ENCODE peak calls at places on chromosomes 12 and 14, in seven cellular contexts. K is glutamatergic neuron, H is left ventricle myocardium inferior, R is GM12878, S is HepG2, L is heart right ventricle, D is transverse colon. A is an unnamed sample.

GRCh38 chr14:75418779-75419768 is 8.7 kb upstream of the JDP2 start:
- DNase-seq in K (no peak), H (no peak), R (peak; percentile 57), S (no peak), L (no peak), D (peak; percentile 84), A (peak; percentile 28)

GRCh38 chr14:67722293-67722692 is 20.6 kb downstream of the RDH12 start:
- DNase-seq in K (no peak), H (peak; percentile 84), R (no peak), S (no peak), L (peak; percentile 72), D (peak; percentile 34), A (no peak)

GRCh38 chr12:109581856-109582255 is 8.3 kb downstream of the MVK start:
- DNase-seq in K (no peak), H (no peak), R (no peak), S (no peak), L (no peak), D (no peak), A (no peak)

GRCh38 chr12:85016423-85016822 is 19.7 kb downstream of the TSPAN19 start:
- DNase-seq in K (no peak), H (no peak), R (no peak), S (peak; percentile 23), L (no peak), D (no peak), A (no peak)

GRCh38 chr12:56631790-56632700 is 1.9 kb upstream of the BAZ2A start:
- DNase-seq in K (peak; percentile 67), H (peak; percentile 81), R (no peak), S (peak; percentile 14), L (peak; percentile 74), D (peak; percentile 89), A (peak; percentile 64)

GRCh38 chr12:7450667-7451066 is 6.7 kb upstream of the CD163L1 start:
- DNase-seq in K (no peak), H (no peak), R (no peak), S (peak; percentile 46), L (no peak), D (no peak), A (no peak)

GRCh38 chr14:101813171-101813759 is 51.8 kb downstream of the PPP2R5C start:
- DNase-seq in K (no peak), H (peak; percentile 70), R (no peak), S (no peak), L (peak; percentile 78), D (peak; percentile 47), A (no peak)

GRCh38 chr12:65816086-65816485 is 8.2 kb upstream of the HMGA2 start:
- DNase-seq in K (no peak), H (no peak), R (no peak), S (no peak), L (no peak), D (no peak), A (no peak)

GRCh38 chr12:51592034-51592705 is 1.1 kb downstream of the SCN8A start:
- DNase-seq in K (peak; percentile 17), H (no peak), R (no peak), S (no peak), L (no peak), D (no peak), A (no peak)

GRCh38 chr12:124233846-124234620 is 60.9 kb upstream of the RFLNA start:
- DNase-seq in K (no peak), H (no peak), R (no peak), S (no peak), L (no peak), D (no peak), A (no peak)

GRCh38 chr14:30710870-30711269 is 88.8 kb downstream of the SCFD1 start:
- DNase-seq in K (no peak), H (no peak), R (no peak), S (no peak), L (no peak), D (no peak), A (no peak)

GRCh38 chr12:132285991-132286681 is 43.3 kb downstream of the GALNT9 start:
- DNase-seq in K (no peak), H (peak; percentile 56), R (no peak), S (peak; percentile 35), L (peak; percentile 28), D (peak; percentile 49), A (no peak)

GRCh38 chr14:66117600-66117999 is 368.6 kb upstream of the CCDC196 start:
- DNase-seq in K (no peak), H (no peak), R (no peak), S (no peak), L (no peak), D (no peak), A (no peak)

GRCh38 chr14:90042587-90043252 is 19.1 kb upstream of the KCNK13 start:
- DNase-seq in K (no peak), H (no peak), R (no peak), S (no peak), L (no peak), D (no peak), A (no peak)

GRCh38 chr14:50875359-50876090 is 3.7 kb downstream of the ABHD12B start:
- DNase-seq in K (no peak), H (no peak), R (peak; percentile 78), S (peak; percentile 96), L (no peak), D (no peak), A (no peak)

GRCh38 chr14:69358233-69358963 is 39.7 kb downstream of the ERH start:
- DNase-seq in K (no peak), H (no peak), R (no peak), S (no peak), L (no peak), D (no peak), A (no peak)

GRCh38 chr12:31525496-31526157 is 65.3 kb downstream of the DENND5B start:
- DNase-seq in K (no peak), H (no peak), R (no peak), S (no peak), L (no peak), D (no peak), A (no peak)

GRCh38 chr12:93714382-93714781 is 37.2 kb downstream of the CRADD start:
- DNase-seq in K (no peak), H (no peak), R (no peak), S (no peak), L (peak; percentile 17), D (no peak), A (no peak)

GRCh38 chr14:22845103-22845394 is 8.7 kb downstream of the MMP14 start:
- DNase-seq in K (no peak), H (no peak), R (no peak), S (no peak), L (no peak), D (no peak), A (no peak)

GRCh38 chr14:92783813-92784431 is 10.2 kb upstream of the GOLGA5 start:
- DNase-seq in K (no peak), H (no peak), R (no peak), S (peak; percentile 56), L (peak; percentile 44), D (peak; percentile 29), A (no peak)

GRCh38 chr12:98745578-98746391 is 100.7 kb downstream of the APAF1 start:
- DNase-seq in K (peak; percentile 48), H (no peak), R (no peak), S (no peak), L (no peak), D (no peak), A (no peak)

GRCh38 chr12:51318846-51319570 is 5.0 kb downstream of the BIN2 start:
- DNase-seq in K (no peak), H (no peak), R (peak; percentile 59), S (no peak), L (no peak), D (peak; percentile 46), A (no peak)

GRCh38 chr14:88168498-88169165 is 154.4 kb downstream of the KCNK10 start:
- DNase-seq in K (peak; percentile 29), H (no peak), R (no peak), S (peak; percentile 50), L (peak; percentile 21), D (peak; percentile 51), A (no peak)

GRCh38 chr14:76876076-76876475 is 49.9 kb downstream of the LRRC74A start:
- DNase-seq in K (peak; percentile 76), H (peak; percentile 43), R (no peak), S (peak; percentile 43), L (peak; percentile 51), D (peak; percentile 54), A (no peak)

GRCh38 chr14:55711171-55711811 is 131.3 kb downstream of the KTN1 start:
- DNase-seq in K (no peak), H (no peak), R (no peak), S (no peak), L (no peak), D (no peak), A (no peak)

GRCh38 chr14:73244541-73244940 is 7.2 kb downstream of the PAPLN start:
- DNase-seq in K (no peak), H (no peak), R (no peak), S (no peak), L (no peak), D (no peak), A (no peak)

GRCh38 chr14:99260116-99260515 is 11.9 kb downstream of the BCL11B start:
- DNase-seq in K (no peak), H (no peak), R (no peak), S (no peak), L (no peak), D (no peak), A (no peak)

GRCh38 chr12:62683724-62684501 is 217.3 kb downstream of the MON2 start:
- DNase-seq in K (no peak), H (peak; percentile 63), R (no peak), S (no peak), L (peak; percentile 66), D (peak; percentile 17), A (no peak)

GRCh38 chr14:63032056-63032455 is 13.2 kb downstream of the KCNH5 start:
- DNase-seq in K (no peak), H (no peak), R (no peak), S (no peak), L (no peak), D (no peak), A (no peak)
- TF ChIP-seq CTCF in K (no peak), H (no peak), R (no peak), S (no peak), L (no peak), D (no peak), A (no peak)

GRCh38 chr12:49664591-49665146 is 41.3 kb downstream of the PRPF40B start:
- DNase-seq in K (peak; percentile 52), H (no peak), R (no peak), S (no peak), L (peak; percentile 60), D (no peak), A (no peak)
- TF ChIP-seq CTCF in K (no peak), H (no peak), R (no peak), S (no peak), L (no peak), D (no peak), A (no peak)

GRCh38 chr14:31788340-31788739 is 227.1 kb downstream of the NUBPL start:
- DNase-seq in K (no peak), H (no peak), R (no peak), S (no peak), L (no peak), D (no peak), A (no peak)
- TF ChIP-seq CTCF in K (no peak), H (no peak), R (no peak), S (no peak), L (no peak), D (no peak), A (no peak)

DNA sequence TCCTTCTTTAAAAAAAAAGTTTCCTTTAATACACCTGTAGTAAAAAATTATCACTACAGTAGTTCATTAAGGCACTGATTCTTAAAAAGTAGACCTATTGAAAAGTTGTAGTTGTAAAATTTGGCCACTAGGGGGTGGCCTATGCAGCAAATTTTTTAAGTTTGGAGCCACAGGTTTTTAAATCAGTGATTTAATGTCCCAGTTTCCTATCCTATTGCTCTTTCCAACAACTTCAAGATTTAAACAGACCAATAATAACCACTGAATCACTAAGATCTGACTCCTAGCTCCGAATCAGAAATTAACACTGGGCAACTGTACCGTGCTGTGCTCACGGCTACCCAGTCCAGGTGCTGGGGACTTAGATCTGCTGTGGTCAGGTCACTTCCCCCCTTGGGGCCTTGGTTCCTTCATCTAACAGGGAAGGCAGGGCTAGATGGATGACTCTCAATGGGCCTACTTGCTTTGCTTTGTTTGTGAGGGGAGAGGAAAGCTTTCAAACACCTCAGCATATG is 279.3 kb downstream of the MED13L start:
- DNase-seq in K (no peak), H (no peak), R (no peak), S (peak; percentile 24), L (no peak), D (peak; percentile 14), A (no peak)
- TF ChIP-seq CTCF in K (peak; percentile 99), H (peak; percentile 86), R (peak; percentile 64), S (peak; percentile 52), L (peak; percentile 90), D (peak; percentile 79), A (peak; percentile 57)

A was measured in activated B cell treated with CpG ODN at 0.5 μM for 24 hours.